ENCODE peak calls at places on chromosomes 16 and 17, in five cellular contexts. One of them, this sample, is unnamed.

GRCh38 chr17:8865811-8866210 is 1.7 kb downstream of the PIK3R6 start:
- DNase-seq in neural progenitor cell: no peak
- DNase-seq in GM23338: no peak
- DNase-seq in GM23248: no peak
- DNase-seq in OCI-LY7: no peak
- DNase-seq in this sample: no peak

GRCh38 chr17:7841622-7842379 is 7.8 kb downstream of the KDM6B start:
- DNase-seq in neural progenitor cell: peak
- DNase-seq in GM23338: peak
- DNase-seq in GM23248: peak
- DNase-seq in OCI-LY7: peak
- DNase-seq in this sample: peak

GRCh38 chr16:2148714-2149629 is 547 bp downstream of the RAB26 start:
- DNase-seq in neural progenitor cell: peak
- DNase-seq in GM23338: peak
- DNase-seq in GM23248: peak
- DNase-seq in OCI-LY7: peak
- DNase-seq in this sample: peak

GRCh38 chr17:44348234-44348987 is 3.3 kb downstream of the GRN start:
- DNase-seq in neural progenitor cell: no peak
- DNase-seq in GM23338: no peak
- DNase-seq in GM23248: peak
- DNase-seq in OCI-LY7: peak
- DNase-seq in this sample: no peak

GRCh38 chr17:35875439-35876139 is 4.6 kb downstream of the CCL5 start:
- DNase-seq in neural progenitor cell: no peak
- DNase-seq in GM23338: no peak
- DNase-seq in GM23248: no peak
- DNase-seq in OCI-LY7: no peak
- DNase-seq in this sample: no peak

GRCh38 chr16:85891033-85891775 is 7.8 kb upstream of the IRF8 start:
- DNase-seq in neural progenitor cell: no peak
- DNase-seq in GM23338: no peak
- DNase-seq in GM23248: peak
- DNase-seq in OCI-LY7: no peak
- DNase-seq in this sample: peak

GRCh38 chr17:32875230-32875903 is 1.6 kb downstream of the MYO1D start:
- DNase-seq in neural progenitor cell: no peak
- DNase-seq in GM23338: no peak
- DNase-seq in GM23248: no peak
- DNase-seq in OCI-LY7: no peak
- DNase-seq in this sample: no peak

GRCh38 chr16:58862334-58863024 is 128.4 kb upstream of the GOT2 start:
- DNase-seq in neural progenitor cell: no peak
- DNase-seq in GM23338: peak
- DNase-seq in GM23248: no peak
- DNase-seq in OCI-LY7: no peak
- DNase-seq in this sample: no peak

GRCh38 chr16:29986231-29986630 is 9.2 kb downstream of the HIRIP3 start:
- DNase-seq in neural progenitor cell: no peak
- DNase-seq in GM23338: no peak
- DNase-seq in GM23248: no peak
- DNase-seq in OCI-LY7: no peak
- DNase-seq in this sample: no peak

GRCh38 chr17:37488009-37488604 is 1.6 kb upstream of the DUSP14 start:
- DNase-seq in neural progenitor cell: peak
- DNase-seq in GM23338: peak
- DNase-seq in GM23248: peak
- DNase-seq in OCI-LY7: no peak
- DNase-seq in this sample: peak

GRCh38 chr17:3556905-3557767 is 476 bp downstream of the TRPV3 start:
- DNase-seq in neural progenitor cell: no peak
- DNase-seq in GM23338: no peak
- DNase-seq in GM23248: no peak
- DNase-seq in OCI-LY7: no peak
- DNase-seq in this sample: peak

GRCh38 chr17:55576237-55576998 is 65.2 kb upstream of the SMIM36 start:
- DNase-seq in neural progenitor cell: no peak
- DNase-seq in GM23338: no peak
- DNase-seq in GM23248: peak
- DNase-seq in OCI-LY7: no peak
- DNase-seq in this sample: peak
- TF ChIP-seq EZH2phosphoT487 in neural progenitor cell: no peak
- TF ChIP-seq EZH2phosphoT487 in GM23338: no peak
- TF ChIP-seq EZH2phosphoT487 in GM23248: no peak
- TF ChIP-seq EZH2phosphoT487 in OCI-LY7: no peak
- TF ChIP-seq EZH2phosphoT487 in this sample: no peak

DNA sequence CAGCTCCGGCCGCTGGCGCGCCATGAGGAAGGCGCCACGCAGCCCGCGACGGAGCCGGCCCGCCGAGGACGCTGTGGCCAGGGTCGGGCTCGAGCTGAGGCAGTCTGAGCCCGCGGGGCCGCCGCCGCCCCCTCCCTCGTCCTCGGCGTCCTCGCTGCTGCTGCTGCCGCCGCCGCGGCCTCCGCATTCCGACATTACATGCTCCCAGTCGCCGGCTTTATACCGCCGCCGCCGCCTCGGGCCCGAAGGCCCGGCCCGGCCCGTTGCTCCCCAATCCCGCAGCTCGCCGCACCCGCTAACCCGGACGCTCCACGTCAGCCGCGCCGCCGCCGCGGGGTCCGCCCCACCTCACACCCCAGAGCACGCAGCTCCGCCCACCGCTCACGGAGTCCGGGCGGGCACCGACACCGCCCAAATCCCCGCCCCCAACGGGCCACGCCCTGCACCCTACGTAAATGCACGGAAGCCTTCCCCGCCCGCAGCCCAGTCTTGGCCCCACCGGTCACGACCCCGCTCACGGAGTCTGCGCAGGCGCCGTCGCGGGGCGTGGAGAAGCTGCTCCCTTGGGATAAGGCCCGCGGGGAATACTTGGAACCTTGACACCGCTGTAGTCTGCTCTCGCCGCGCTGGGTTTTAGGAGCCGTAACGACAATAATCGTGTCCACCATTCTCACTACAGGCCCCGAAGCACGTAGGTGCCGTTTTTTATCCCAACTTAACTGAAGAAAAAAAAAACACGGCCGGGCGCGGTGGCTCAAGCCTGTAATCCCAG is at the start of gene TXNDC11:
- DNase-seq in neural progenitor cell: peak
- DNase-seq in GM23338: peak
- DNase-seq in GM23248: peak
- DNase-seq in OCI-LY7: peak
- DNase-seq in this sample: peak
- TF ChIP-seq EZH2phosphoT487 in neural progenitor cell: no peak
- TF ChIP-seq EZH2phosphoT487 in GM23338: no peak
- TF ChIP-seq EZH2phosphoT487 in GM23248: no peak
- TF ChIP-seq EZH2phosphoT487 in OCI-LY7: no peak
- TF ChIP-seq EZH2phosphoT487 in this sample: no peak

DNA sequence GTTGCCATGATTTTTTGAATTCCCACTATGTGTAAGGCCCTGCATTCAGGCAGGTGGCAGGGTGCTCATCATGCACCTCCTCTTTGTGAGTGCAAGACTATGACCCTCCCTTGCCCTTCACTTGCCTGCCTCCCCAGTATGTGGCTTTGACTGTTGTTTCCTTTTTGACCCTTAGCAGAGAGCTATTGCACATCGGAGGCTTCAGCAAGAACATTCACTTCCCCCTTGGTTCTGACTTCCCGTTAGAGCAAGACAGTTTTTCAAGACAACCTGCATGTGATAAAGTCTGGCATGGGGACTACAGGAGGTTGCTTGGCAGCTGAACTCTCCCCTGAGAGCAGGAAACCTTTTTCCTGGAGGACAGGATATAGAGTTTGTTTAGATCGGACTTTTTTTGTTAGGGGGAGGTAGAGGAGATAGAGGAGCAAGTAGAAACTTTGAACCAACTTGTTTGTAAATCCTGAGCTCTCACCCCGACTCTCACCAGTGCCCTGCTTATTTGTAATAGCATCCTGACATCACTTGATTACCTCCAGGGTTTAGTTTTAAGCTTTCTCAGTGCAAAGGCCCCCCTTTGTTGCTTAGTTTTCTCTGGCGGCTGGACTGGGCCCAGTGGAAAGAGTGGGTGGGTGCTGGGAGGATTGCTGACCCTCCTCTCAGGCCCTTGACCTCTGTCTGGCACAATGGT is 34.3 kb downstream of the LIMD2 start:
- DNase-seq in neural progenitor cell: no peak
- DNase-seq in GM23338: no peak
- DNase-seq in GM23248: no peak
- DNase-seq in OCI-LY7: peak
- DNase-seq in this sample: no peak
- TF ChIP-seq EZH2phosphoT487 in neural progenitor cell: no peak
- TF ChIP-seq EZH2phosphoT487 in GM23338: no peak
- TF ChIP-seq EZH2phosphoT487 in GM23248: no peak
- TF ChIP-seq EZH2phosphoT487 in OCI-LY7: no peak
- TF ChIP-seq EZH2phosphoT487 in this sample: no peak

DNA sequence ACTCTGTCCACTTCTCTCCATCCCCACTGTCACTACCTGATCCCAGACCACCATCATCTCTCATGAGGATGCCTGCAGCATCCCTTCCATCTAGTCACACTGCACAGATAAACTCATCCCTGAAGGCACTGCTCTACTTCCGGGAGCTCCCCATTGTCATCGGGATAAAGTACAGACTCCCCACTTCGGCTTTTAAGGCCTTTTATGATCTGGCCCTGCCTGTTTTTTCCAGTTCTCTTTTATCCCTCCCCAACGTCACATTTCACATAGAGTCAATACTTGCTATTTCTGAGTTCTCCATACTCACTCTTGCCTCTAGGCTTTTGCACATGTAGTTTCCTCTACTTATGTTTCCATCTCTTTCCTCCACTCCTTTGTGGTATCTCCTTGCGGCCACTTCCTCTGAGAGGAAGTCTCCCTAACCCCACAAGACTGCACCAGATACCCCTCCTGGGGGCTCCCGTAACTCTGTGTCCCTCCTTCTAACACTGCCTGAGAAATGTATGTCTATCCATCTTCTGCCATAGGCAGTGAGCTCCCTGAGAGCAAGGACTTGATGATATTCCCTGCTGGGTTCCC is 66.9 kb downstream of the COPRS start:
- DNase-seq in neural progenitor cell: no peak
- DNase-seq in GM23338: no peak
- DNase-seq in GM23248: no peak
- DNase-seq in OCI-LY7: no peak
- DNase-seq in this sample: no peak
- TF ChIP-seq EZH2phosphoT487 in neural progenitor cell: no peak
- TF ChIP-seq EZH2phosphoT487 in GM23338: no peak
- TF ChIP-seq EZH2phosphoT487 in GM23248: no peak
- TF ChIP-seq EZH2phosphoT487 in OCI-LY7: no peak
- TF ChIP-seq EZH2phosphoT487 in this sample: no peak

DNA sequence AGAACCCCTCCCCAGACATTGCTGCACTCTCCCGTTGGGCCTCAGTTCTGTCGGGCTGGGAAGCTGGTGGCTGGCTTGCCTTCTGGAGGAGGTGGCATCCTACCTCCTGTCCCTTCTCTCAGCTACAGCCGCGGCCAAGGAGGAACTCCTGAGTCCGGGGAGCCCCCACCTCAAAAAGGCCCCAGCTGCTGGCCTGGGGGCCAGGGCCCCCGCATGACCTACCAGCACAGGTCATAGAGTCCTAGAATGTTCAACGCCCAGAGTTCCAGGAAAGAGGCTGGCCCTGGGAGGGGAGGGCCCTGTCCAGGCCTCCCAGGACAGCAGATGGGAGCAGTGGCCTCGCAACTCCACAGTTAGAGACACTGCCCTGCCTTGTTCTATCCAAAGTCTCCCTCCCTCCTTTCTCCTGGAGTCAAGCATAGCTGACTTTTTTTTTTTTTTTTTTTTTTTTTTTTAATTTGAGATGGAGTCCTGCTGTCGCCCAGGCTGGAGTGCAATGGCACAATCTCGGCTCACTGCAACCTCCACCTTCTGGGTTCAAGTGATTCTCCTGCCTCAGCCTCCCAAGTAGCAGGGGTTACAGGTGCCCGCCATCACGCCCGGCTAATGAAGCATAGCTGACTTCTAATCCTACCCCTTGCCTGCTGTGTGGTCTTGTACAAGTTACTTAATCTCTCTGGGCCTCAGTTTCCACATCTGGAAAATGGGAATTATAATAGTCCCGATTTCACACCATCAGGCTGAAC is 7.1 kb downstream of the CARHSP1 start:
- DNase-seq in neural progenitor cell: no peak
- DNase-seq in GM23338: no peak
- DNase-seq in GM23248: peak
- DNase-seq in OCI-LY7: no peak
- DNase-seq in this sample: no peak
- TF ChIP-seq EZH2phosphoT487 in neural progenitor cell: no peak
- TF ChIP-seq EZH2phosphoT487 in GM23338: no peak
- TF ChIP-seq EZH2phosphoT487 in GM23248: no peak
- TF ChIP-seq EZH2phosphoT487 in OCI-LY7: no peak
- TF ChIP-seq EZH2phosphoT487 in this sample: no peak

DNA sequence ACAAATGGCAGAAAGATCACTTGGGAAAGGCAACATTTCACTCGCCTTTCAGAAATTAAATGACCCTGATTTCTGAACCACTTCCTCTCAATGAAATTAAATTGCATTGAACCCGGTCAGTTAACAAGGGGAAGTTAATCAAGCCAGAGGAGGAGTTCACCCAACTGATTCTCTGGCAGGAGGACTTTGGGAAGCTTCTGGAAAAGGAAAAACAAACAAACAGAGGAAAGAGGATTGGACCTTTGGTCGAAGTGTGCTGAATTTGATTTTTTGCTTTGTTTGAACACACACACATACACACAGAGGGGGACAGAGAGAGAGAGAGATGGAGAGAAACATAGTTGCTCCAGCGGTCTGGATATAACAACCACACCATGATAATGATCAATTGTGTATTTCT is 90.4 kb downstream of the GP2 start:
- DNase-seq in neural progenitor cell: no peak
- DNase-seq in GM23338: no peak
- DNase-seq in GM23248: no peak
- DNase-seq in OCI-LY7: no peak
- DNase-seq in this sample: no peak
- TF ChIP-seq EZH2phosphoT487 in neural progenitor cell: no peak
- TF ChIP-seq EZH2phosphoT487 in GM23338: no peak
- TF ChIP-seq EZH2phosphoT487 in GM23248: no peak
- TF ChIP-seq EZH2phosphoT487 in OCI-LY7: no peak
- TF ChIP-seq EZH2phosphoT487 in this sample: no peak

DNA sequence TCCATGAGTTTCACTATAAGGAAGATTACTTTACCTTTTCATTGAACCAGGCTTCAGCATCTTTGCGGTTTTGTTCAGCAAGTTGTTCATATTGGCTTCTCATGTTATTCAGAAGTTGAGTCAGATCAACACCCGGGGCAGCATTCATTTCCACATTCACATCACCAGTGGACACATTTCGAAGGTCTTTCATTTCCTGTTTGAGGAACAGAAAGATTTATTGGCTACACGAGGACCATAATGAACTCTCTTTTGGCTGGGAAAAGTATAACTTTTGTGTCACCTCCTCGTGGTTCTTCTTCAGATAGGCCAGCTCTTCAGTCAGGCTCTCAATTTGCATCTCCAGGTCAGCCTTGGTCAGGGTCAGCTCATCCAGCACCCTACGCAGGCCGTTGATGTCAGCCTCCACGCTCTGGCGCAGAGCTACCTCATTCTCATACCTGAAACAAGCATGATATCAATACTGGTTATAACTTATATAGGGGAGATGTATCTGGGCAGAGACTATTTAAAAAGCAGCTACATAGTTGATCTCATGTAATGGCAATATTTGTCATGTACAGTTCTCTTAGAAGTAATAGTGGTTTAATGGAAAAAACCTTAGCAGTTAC is 2.1 kb downstream of the KRT10 start:
- DNase-seq in neural progenitor cell: no peak
- DNase-seq in GM23338: no peak
- DNase-seq in GM23248: peak
- DNase-seq in OCI-LY7: no peak
- DNase-seq in this sample: no peak
- TF ChIP-seq EZH2phosphoT487 in neural progenitor cell: no peak
- TF ChIP-seq EZH2phosphoT487 in GM23338: no peak
- TF ChIP-seq EZH2phosphoT487 in GM23248: no peak
- TF ChIP-seq EZH2phosphoT487 in OCI-LY7: no peak
- TF ChIP-seq EZH2phosphoT487 in this sample: no peak

This sample was measured in PC-3.